ENCODE peak calls at places on chromosomes 6 and 20, in seven cellular contexts. Q is MCF 10A; I is activated CD8-positive, alpha-beta memory T cell treated with anti-CD3 and anti-CD28 coated beads for 48 hours; M is epithelial cell of esophagus; V is COR-L47; Y is GDM1; T is activated CD4-positive, alpha-beta T cell treated with anti-CD3 and anti-CD28 coated beads, Interleukin-2, amount 50 U/mL, for 24 hours. X is an unnamed sample.

GRCh38 chr6:157198425-157199279 is 124.7 kb downstream of the TMEM242 start:
- DNase-seq in Q (peak; percentile 88), I (no peak), M (peak; percentile 100), V (peak; percentile 92), Y (no peak), T (no peak), X (no peak)

GRCh38 chr6:44446626-44447297 is 59.3 kb downstream of the CDC5L start:
- DNase-seq in Q (peak; percentile 45), I (no peak), M (peak; percentile 89), V (no peak), Y (no peak), T (no peak), X (no peak)

GRCh38 chr20:20412750-20413149 is 44.8 kb downstream of the INSM1 start:
- DNase-seq in Q (no peak), I (no peak), M (no peak), V (no peak), Y (peak; percentile 11), T (no peak), X (no peak)

GRCh38 chr20:56554869-56555268 is 21.8 kb downstream of the FAM209B start:
- DNase-seq in Q (peak; percentile 99), I (no peak), M (peak; percentile 97), V (peak; percentile 30), Y (peak; percentile 12), T (no peak), X (no peak)

GRCh38 chr6:140193269-140193668 is 818.8 kb upstream of the CITED2 start:
- DNase-seq in Q (no peak), I (no peak), M (no peak), V (no peak), Y (no peak), T (no peak), X (no peak)

GRCh38 chr6:34189806-34190503 is 44.1 kb upstream of the GRM4 start:
- DNase-seq in Q (no peak), I (no peak), M (no peak), V (no peak), Y (no peak), T (no peak), X (no peak)

GRCh38 chr6:20038805-20039204 is 173.5 kb downstream of the MBOAT1 start:
- DNase-seq in Q (peak; percentile 78), I (no peak), M (peak; percentile 59), V (no peak), Y (no peak), T (no peak), X (no peak)

GRCh38 chr20:48986899-48987298 is 59.2 kb upstream of the CSE1L start:
- DNase-seq in Q (peak; percentile 25), I (no peak), M (peak; percentile 4), V (peak; percentile 45), Y (no peak), T (no peak), X (no peak)

GRCh38 chr20:32977281-32978008 is 26.8 kb downstream of the SUN5 start:
- DNase-seq in Q (no peak), I (no peak), M (no peak), V (no peak), Y (no peak), T (no peak), X (no peak)

GRCh38 chr6:130459316-130459715 is 93.5 kb downstream of the TMEM200A start:
- DNase-seq in Q (no peak), I (no peak), M (no peak), V (no peak), Y (no peak), T (no peak), X (no peak)

GRCh38 chr6:15518878-15519277 is 143.9 kb downstream of the DTNBP1 start:
- DNase-seq in Q (no peak), I (no peak), M (no peak), V (no peak), Y (no peak), T (no peak), X (no peak)

GRCh38 chr6:170177383-170178265 is 113.3 kb downstream of the DLL1 start:
- DNase-seq in Q (no peak), I (no peak), M (no peak), V (no peak), Y (no peak), T (no peak), X (no peak)

GRCh38 chr20:58309607-58310290 is at the start of gene RAB22A:
- DNase-seq in Q (peak; percentile 68), I (peak; percentile 64), M (peak; percentile 88), V (peak; percentile 60), Y (peak; percentile 62), T (peak; percentile 52), X (peak; percentile 20)

GRCh38 chr6:88166493-88166900 is 350 bp upstream of the CNR1 start:
- DNase-seq in Q (no peak), I (no peak), M (no peak), V (no peak), Y (no peak), T (no peak), X (no peak)

GRCh38 chr20:35909176-35909575 is 45.1 kb downstream of the SCAND1 start:
- DNase-seq in Q (no peak), I (no peak), M (no peak), V (no peak), Y (no peak), T (no peak), X (no peak)

GRCh38 chr6:33213166-33213988 is 5.1 kb downstream of the RING1 start:
- DNase-seq in Q (no peak), I (no peak), M (no peak), V (no peak), Y (no peak), T (no peak), X (no peak)

GRCh38 chr6:138656278-138656803 is 117.2 kb upstream of the CCDC28A start:
- DNase-seq in Q (no peak), I (no peak), M (no peak), V (no peak), Y (no peak), T (no peak), X (no peak)

GRCh38 chr6:37516076-37516919 is 16.6 kb upstream of the CCDC167 start:
- DNase-seq in Q (peak; percentile 68), I (peak; percentile 65), M (peak; percentile 64), V (peak; percentile 92), Y (peak; percentile 40), T (peak; percentile 63), X (no peak)

GRCh38 chr6:149508485-149508884 is 23.7 kb upstream of the ZC3H12D start:
- DNase-seq in Q (no peak), I (no peak), M (no peak), V (no peak), Y (no peak), T (no peak), X (no peak)

GRCh38 chr20:9503530-9504251 is 10.7 kb upstream of the LAMP5 start:
- DNase-seq in Q (peak; percentile 25), I (no peak), M (no peak), V (no peak), Y (no peak), T (no peak), X (no peak)